ENCODE peak calls at places on chromosomes 6 and 20, in eight cellular contexts. Q is AG04449, Y is RWPE1, P is GM20000, A is colonic mucosa, K is AG09309, G is GM12865, I is ovary. H is an unnamed sample.
A peak's percentile ranks its signal among the peaks of the same experiment; 100 is the strongest.

GRCh38 chr6:35148167-35148741 is 7.1 kb upstream of the TCP11 start:
- DNase-seq in Q (no peak), Y (no peak), P (no peak), A (no peak), K (no peak), G (peak; percentile 67), I (no peak), H (no peak)

GRCh38 chr6:158648682-158649131 is 1.1 kb upstream of the SYTL3 start:
- DNase-seq in Q (peak; percentile 91), Y (peak; percentile 53), P (peak; percentile 65), A (no peak), K (no peak), G (peak; percentile 85), I (no peak), H (no peak)

GRCh38 chr6:2108700-2109306 is 136.6 kb downstream of the GMDS start:
- DNase-seq in Q (no peak), Y (no peak), P (no peak), A (no peak), K (no peak), G (no peak), I (no peak), H (no peak)

GRCh38 chr20:24045621-24046020 is 57.0 kb upstream of the GGTLC1 start:
- DNase-seq in Q (no peak), Y (no peak), P (no peak), A (no peak), K (no peak), G (no peak), I (no peak), H (no peak)

GRCh38 chr6:28537509-28538140 is 11.9 kb downstream of the GPX5 start:
- DNase-seq in Q (no peak), Y (no peak), P (no peak), A (no peak), K (no peak), G (peak; percentile 72), I (no peak), H (no peak)

GRCh38 chr6:108497883-108498282 is 62.8 kb upstream of the FOXO3 start:
- DNase-seq in Q (no peak), Y (peak; percentile 15), P (peak; percentile 26), A (peak; percentile 19), K (no peak), G (peak; percentile 55), I (no peak), H (peak; percentile 39)

GRCh38 chr20:58173930-58174707 is 54.3 kb downstream of the ANKRD60 start:
- DNase-seq in Q (no peak), Y (no peak), P (no peak), A (no peak), K (no peak), G (no peak), I (peak; percentile 30), H (no peak)

GRCh38 chr6:45746046-45746445 is 269.6 kb downstream of the CLIC5 start:
- DNase-seq in Q (peak; percentile 50), Y (no peak), P (no peak), A (no peak), K (no peak), G (no peak), I (no peak), H (no peak)

GRCh38 chr6:150202404-150202803 is 59.6 kb downstream of the PPP1R14C start:
- DNase-seq in Q (no peak), Y (peak; percentile 50), P (no peak), A (peak; percentile 79), K (no peak), G (no peak), I (no peak), H (peak; percentile 10)

GRCh38 chr6:151001387-151002063 is 136.0 kb downstream of the MTHFD1L start:
- DNase-seq in Q (no peak), Y (no peak), P (peak; percentile 44), A (no peak), K (no peak), G (no peak), I (no peak), H (no peak)

GRCh38 chr6:14754636-14755513 is 491.0 kb upstream of the JARID2 start:
- DNase-seq in Q (no peak), Y (no peak), P (no peak), A (no peak), K (no peak), G (peak; percentile 69), I (no peak), H (no peak)

GRCh38 chr6:36722879-36723278 is 25.3 kb downstream of the RAB44 start:
- DNase-seq in Q (no peak), Y (no peak), P (no peak), A (no peak), K (no peak), G (no peak), I (no peak), H (no peak)

GRCh38 chr20:23637282-23638221 is at the start of gene CST3:
- DNase-seq in Q (peak; percentile 9), Y (peak; percentile 94), P (peak; percentile 91), A (peak; percentile 94), K (peak; percentile 38), G (peak; percentile 87), I (peak; percentile 93), H (peak; percentile 68)

GRCh38 chr6:26520088-26520839 is 17.9 kb upstream of the HMGN4 start:
- DNase-seq in Q (no peak), Y (no peak), P (no peak), A (no peak), K (no peak), G (no peak), I (peak; percentile 72), H (no peak)

GRCh38 chr6:70222350-70222749 is 80.5 kb downstream of the COL9A1 start:
- DNase-seq in Q (no peak), Y (no peak), P (no peak), A (no peak), K (no peak), G (no peak), I (no peak), H (no peak)

GRCh38 chr20:57613481-57613921 is 6.7 kb downstream of the ZBP1 start:
- DNase-seq in Q (no peak), Y (no peak), P (no peak), A (no peak), K (no peak), G (no peak), I (no peak), H (no peak)

GRCh38 chr20:34525709-34526416 is 9.6 kb downstream of the DYNLRB1 start:
- DNase-seq in Q (peak; percentile 98), Y (peak; percentile 100), P (no peak), A (peak; percentile 87), K (peak; percentile 97), G (no peak), I (peak; percentile 87), H (peak; percentile 98)

GRCh38 chr20:35008411-35009342 is 53.0 kb downstream of the MYH7B start:
- DNase-seq in Q (no peak), Y (no peak), P (no peak), A (no peak), K (peak; percentile 11), G (no peak), I (peak; percentile 2), H (no peak)

GRCh38 chr20:25051386-25052155 is 6.4 kb downstream of the ACSS1 start:
- DNase-seq in Q (no peak), Y (no peak), P (no peak), A (no peak), K (no peak), G (no peak), I (peak; percentile 7), H (no peak)

GRCh38 chr6:26223677-26224546 is 136.7 kb downstream of the HFE start:
- DNase-seq in Q (no peak), Y (peak; percentile 78), P (peak; percentile 63), A (peak; percentile 83), K (peak; percentile 89), G (peak; percentile 89), I (peak; percentile 64), H (peak; percentile 54)

GRCh38 chr20:48748556-48748955 is 79.2 kb downstream of the PREX1 start:
- DNase-seq in Q (no peak), Y (no peak), P (no peak), A (no peak), K (no peak), G (no peak), I (no peak), H (no peak)
- TF ChIP-seq CTCF in Q (no peak), Y (no peak), P (no peak), A (no peak), K (no peak), G (no peak), I (no peak), H (no peak)

GRCh38 chr6:127606131-127606562 is 29.2 kb downstream of the C6orf58 start:
- DNase-seq in Q (no peak), Y (peak; percentile 48), P (no peak), A (no peak), K (peak; percentile 20), G (peak; percentile 3), I (no peak), H (peak; percentile 5)
- TF ChIP-seq CTCF in Q (no peak), Y (peak; percentile 4), P (no peak), A (no peak), K (peak; percentile 43), G (no peak), I (no peak), H (no peak)

GRCh38 chr6:77669913-77670312 is 17.1 kb downstream of the MEI4 start:
- DNase-seq in Q (no peak), Y (no peak), P (no peak), A (no peak), K (no peak), G (no peak), I (no peak), H (no peak)

GRCh38 chr6:77666340-77666739 is 13.5 kb downstream of the MEI4 start:
- DNase-seq in Q (no peak), Y (no peak), P (no peak), A (no peak), K (no peak), G (no peak), I (no peak), H (no peak)
- TF ChIP-seq CTCF in Q (no peak), Y (no peak), P (no peak), A (no peak), K (no peak), G (no peak), I (no peak), H (no peak)

GRCh38 chr6:74873911-74874310 is 331.9 kb downstream of the COL12A1 start:
- DNase-seq in Q (no peak), Y (no peak), P (no peak), A (no peak), K (no peak), G (no peak), I (no peak), H (no peak)

GRCh38 chr6:74872754-74873446 is 333.0 kb downstream of the COL12A1 start:
- DNase-seq in Q (no peak), Y (no peak), P (no peak), A (no peak), K (no peak), G (no peak), I (no peak), H (no peak)

GRCh38 chr6:74871757-74872156 is 334.1 kb downstream of the COL12A1 start:
- DNase-seq in Q (no peak), Y (peak; percentile 12), P (no peak), A (no peak), K (peak; percentile 47), G (no peak), I (no peak), H (peak; percentile 33)

GRCh38 chr6:74867286-74867685 is 338.6 kb downstream of the COL12A1 start:
- DNase-seq in Q (no peak), Y (no peak), P (no peak), A (no peak), K (no peak), G (no peak), I (no peak), H (no peak)

DNA sequence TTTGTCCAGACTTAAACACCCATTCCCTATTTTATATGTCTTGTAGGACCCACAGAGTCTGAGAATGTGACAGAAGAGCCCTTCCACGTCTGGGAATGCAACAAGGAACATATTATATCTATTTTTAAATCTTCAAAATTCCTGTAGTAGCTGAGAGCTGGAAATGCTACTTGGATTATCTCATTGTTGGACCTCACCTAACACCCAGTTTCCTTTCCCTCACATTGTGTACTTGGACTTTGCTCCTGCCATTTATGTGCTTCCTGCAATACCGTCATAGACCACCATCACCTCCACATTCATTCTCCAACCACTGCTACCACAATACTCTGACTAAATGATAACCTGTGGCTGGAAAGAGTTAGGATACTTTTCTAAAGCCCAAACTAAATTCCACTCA is 335.4 kb downstream of the COL12A1 start:
- DNase-seq in Q (no peak), Y (no peak), P (no peak), A (no peak), K (no peak), G (no peak), I (no peak), H (peak; percentile 51)
- TF ChIP-seq CTCF in Q (no peak), Y (no peak), P (no peak), A (peak; percentile 31), K (no peak), G (no peak), I (no peak), H (no peak)

H was measured in Calu3.